ENCODE peak calls at places on chromosomes 6 and 20, in five cellular contexts. Y, J, M, U and Q are unnamed samples.

GRCh38 chr6:33861722-33862121 is 57.9 kb upstream of the MLN start:
- DNase-seq in Y (no peak), M (no peak), J (no peak), U (no peak), Q (peak; percentile 51)

GRCh38 chr6:34664270-34664971 is 32.1 kb downstream of the ILRUN start:
- DNase-seq in Y (no peak), J (no peak), M (no peak), U (no peak), Q (no peak)

GRCh38 chr20:44142416-44142815 is 44.6 kb downstream of the JPH2 start:
- DNase-seq in U (no peak), M (no peak), J (no peak), Y (no peak), Q (no peak)

GRCh38 chr20:22204801-22205200 is 379.6 kb downstream of the FOXA2 start:
- DNase-seq in J (no peak), Y (no peak), M (no peak), U (no peak), Q (no peak)

GRCh38 chr20:15345287-15345686 is 1007.9 kb upstream of the FLRT3 start:
- DNase-seq in Y (no peak), J (no peak), U (no peak), M (no peak), Q (no peak)

GRCh38 chr6:24537771-24538385 is 43.1 kb downstream of the ALDH5A1 start:
- DNase-seq in J (no peak), U (no peak), Y (no peak), M (no peak), Q (no peak)

GRCh38 chr20:2955257-2955950 is 82.1 kb downstream of the PTPRA start:
- DNase-seq in Y (no peak), U (no peak), J (peak; percentile 43), M (no peak), Q (no peak)

GRCh38 chr6:44598679-44599078 is 211.2 kb downstream of the CDC5L start:
- DNase-seq in Y (no peak), U (no peak), J (no peak), M (no peak), Q (no peak)

GRCh38 chr20:63457737-63458136 is 14.7 kb downstream of the KCNQ2 start:
- DNase-seq in Y (no peak), J (peak; percentile 44), M (no peak), U (no peak), Q (peak; percentile 83)

GRCh38 chr6:92369309-92369708 is 1050.0 kb downstream of the EPHA7 start:
- DNase-seq in U (no peak), M (no peak), Y (no peak), J (no peak), Q (no peak)